ENCODE peak calls at places on chromosomes 11 and 22, in seven cellular contexts. Y is heart right ventricle, L is OCI-LY7, B is colonic mucosa, D is endodermal cell, R is neuronal stem cell, N is tibial artery. Q is an unnamed sample.
A peak's percentile ranks its signal among the peaks of the same experiment; 100 is the strongest.

GRCh38 chr11:95451682-95452081 is 220.7 kb upstream of the SESN3 start:
- DNase-seq in Y (no peak), L (no peak), B (no peak), D (no peak), R (no peak), N (no peak), Q (no peak)

GRCh38 chr11:103581680-103582265 is 454.7 kb upstream of the DDI1 start:
- DNase-seq in Y (no peak), L (no peak), B (no peak), D (no peak), R (no peak), N (no peak), Q (no peak)

GRCh38 chr22:19566599-19567382 is 42.6 kb upstream of the CLDN5 start:
- DNase-seq in Y (peak; percentile 71), L (no peak), B (no peak), D (no peak), R (no peak), N (no peak), Q (peak; percentile 52)

GRCh38 chr11:131749100-131749499 is 378.7 kb downstream of the NTM start:
- DNase-seq in Y (no peak), L (no peak), B (no peak), D (no peak), R (no peak), N (no peak), Q (no peak)

GRCh38 chr11:45458269-45458668 is 172.1 kb upstream of the SYT13 start:
- DNase-seq in Y (no peak), L (no peak), B (no peak), D (no peak), R (no peak), N (no peak), Q (no peak)

GRCh38 chr11:69367211-69367964 is 73.4 kb downstream of the MYEOV start:
- DNase-seq in Y (peak; percentile 1), L (no peak), B (no peak), D (peak; percentile 13), R (no peak), N (no peak), Q (peak; percentile 11)

GRCh38 chr11:45314900-45315299 is 28.8 kb upstream of the SYT13 start:
- DNase-seq in Y (no peak), L (no peak), B (no peak), D (no peak), R (no peak), N (no peak), Q (no peak)

GRCh38 chr22:42639541-42640241 is 710 bp downstream of the ATP5MGL start:
- DNase-seq in Y (no peak), L (no peak), B (no peak), D (no peak), R (no peak), N (no peak), Q (no peak)

GRCh38 chr11:68206211-68206610 is 6.9 kb downstream of the KMT5B start:
- DNase-seq in Y (no peak), L (peak; percentile 77), B (no peak), D (peak; percentile 65), R (peak; percentile 59), N (no peak), Q (no peak)

GRCh38 chr11:74055938-74056337 is 47.1 kb upstream of the UCP3 start:
- DNase-seq in Y (no peak), L (no peak), B (no peak), D (no peak), R (no peak), N (no peak), Q (no peak)

GRCh38 chr11:64226507-64227051 is 505 bp downstream of the NUDT22 start:
- DNase-seq in Y (peak; percentile 60), L (peak; percentile 78), B (peak; percentile 79), D (peak; percentile 76), R (no peak), N (peak; percentile 54), Q (peak; percentile 48)

GRCh38 chr11:11022126-11022730 is 164.4 kb upstream of the ZBED5 start:
- DNase-seq in Y (peak; percentile 21), L (peak; percentile 38), B (peak; percentile 26), D (no peak), R (no peak), N (no peak), Q (no peak)

GRCh38 chr11:8089791-8090510 is 8.9 kb downstream of the TUB start:
- DNase-seq in Y (no peak), L (no peak), B (no peak), D (peak; percentile 62), R (no peak), N (no peak), Q (no peak)

GRCh38 chr11:36265793-36266628 is 23.2 kb downstream of the COMMD9 start:
- DNase-seq in Y (peak; percentile 20), L (peak; percentile 44), B (peak; percentile 52), D (peak; percentile 92), R (peak; percentile 71), N (peak; percentile 27), Q (peak; percentile 50)

GRCh38 chr11:28697920-28698827 is 590.0 kb downstream of the METTL15 start:
- DNase-seq in Y (peak; percentile 49), L (peak; percentile 43), B (peak; percentile 50), D (peak; percentile 93), R (peak; percentile 81), N (peak; percentile 41), Q (peak; percentile 73)

GRCh38 chr11:29135504-29135903 is 881.3 kb downstream of the KCNA4 start:
- DNase-seq in Y (no peak), L (no peak), B (no peak), D (no peak), R (no peak), N (no peak), Q (no peak)

GRCh38 chr11:83671295-83671694 is 385.1 kb upstream of the CCDC90B start:
- DNase-seq in Y (no peak), L (no peak), B (no peak), D (no peak), R (no peak), N (no peak), Q (no peak)

GRCh38 chr11:10495464-10495786 is 40.4 kb downstream of the AMPD3 start:
- DNase-seq in Y (no peak), L (no peak), B (no peak), D (peak; percentile 22), R (no peak), N (no peak), Q (no peak)

GRCh38 chr11:64163951-64164350 is 2.0 kb downstream of the MACROD1 start:
- DNase-seq in Y (no peak), L (no peak), B (no peak), D (no peak), R (no peak), N (no peak), Q (no peak)

GRCh38 chr11:94954753-94955152 is 18.6 kb downstream of the CWC15 start:
- DNase-seq in Y (no peak), L (no peak), B (no peak), D (no peak), R (no peak), N (no peak), Q (no peak)

GRCh38 chr11:46347637-46348311 is 511 bp downstream of the DGKZ start:
- DNase-seq in Y (no peak), L (no peak), B (peak; percentile 43), D (peak; percentile 60), R (no peak), N (no peak), Q (no peak)

GRCh38 chr22:37563153-37564081 is 3.1 kb downstream of the CDC42EP1 start:
- DNase-seq in Y (peak; percentile 71), L (no peak), B (peak; percentile 84), D (peak; percentile 77), R (no peak), N (peak; percentile 91), Q (peak; percentile 90)
- H3K4me3 ChIP-seq in Y (peak overlapping the region; percentile 92), L (no peak overlapping the region), B (no peak overlapping the region), D (no peak overlapping the region), R (no peak overlapping the region), N (peak overlapping the region; percentile 6), Q (no peak overlapping the region)

GRCh38 chr11:62676698-62677097 is 2.2 kb downstream of the UBXN1 start:
- DNase-seq in Y (no peak), L (no peak), B (no peak), D (peak; percentile 53), R (no peak), N (no peak), Q (no peak)

GRCh38 chr11:62678770-62679696 is at the start of gene UBXN1:
- DNase-seq in Y (peak; percentile 94), L (peak; percentile 87), B (peak; percentile 95), D (peak; percentile 93), R (peak; percentile 65), N (peak; percentile 93), Q (peak; percentile 95)

GRCh38 chr11:62677160-62677559 is 1.7 kb downstream of the UBXN1 start:
- DNase-seq in Y (no peak), L (no peak), B (no peak), D (no peak), R (no peak), N (no peak), Q (no peak)

GRCh38 chr11:62678433-62678769 is 472 bp downstream of the UBXN1 start:
- DNase-seq in Y (no peak), L (no peak), B (no peak), D (no peak), R (no peak), N (no peak), Q (no peak)

DNA sequence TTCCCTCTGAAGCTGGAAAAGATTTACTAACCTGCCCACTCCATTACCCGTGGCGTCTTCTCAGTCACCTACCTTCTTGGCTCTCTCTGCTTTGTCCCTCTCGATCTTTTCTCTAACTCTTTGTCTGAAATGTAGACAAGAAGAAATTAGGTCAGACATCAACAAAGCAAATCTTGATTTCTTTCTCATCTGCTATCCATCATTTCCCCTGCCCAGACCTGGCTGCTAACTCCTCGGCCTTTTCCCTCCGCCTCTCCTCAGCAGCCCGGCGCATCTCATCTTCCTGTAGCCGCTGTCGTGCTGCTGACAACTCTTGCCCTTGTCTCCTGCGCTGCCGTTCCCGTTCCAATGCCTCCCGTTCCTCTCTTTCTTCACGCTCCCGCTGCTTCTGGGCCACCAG is 1.2 kb downstream of the UBXN1 start:
- DNase-seq in Y (no peak), L (no peak), B (no peak), D (no peak), R (no peak), N (no peak), Q (no peak)
- H3K4me3 ChIP-seq in Y (peak overlapping the region; percentile 91), L (peak overlapping the region; percentile 93), B (peak overlapping the region; percentile 100), D (peak overlapping the region; percentile 94), R (peak overlapping the region; percentile 91), N (peak overlapping the region; percentile 91), Q (no peak overlapping the region)

DNA sequence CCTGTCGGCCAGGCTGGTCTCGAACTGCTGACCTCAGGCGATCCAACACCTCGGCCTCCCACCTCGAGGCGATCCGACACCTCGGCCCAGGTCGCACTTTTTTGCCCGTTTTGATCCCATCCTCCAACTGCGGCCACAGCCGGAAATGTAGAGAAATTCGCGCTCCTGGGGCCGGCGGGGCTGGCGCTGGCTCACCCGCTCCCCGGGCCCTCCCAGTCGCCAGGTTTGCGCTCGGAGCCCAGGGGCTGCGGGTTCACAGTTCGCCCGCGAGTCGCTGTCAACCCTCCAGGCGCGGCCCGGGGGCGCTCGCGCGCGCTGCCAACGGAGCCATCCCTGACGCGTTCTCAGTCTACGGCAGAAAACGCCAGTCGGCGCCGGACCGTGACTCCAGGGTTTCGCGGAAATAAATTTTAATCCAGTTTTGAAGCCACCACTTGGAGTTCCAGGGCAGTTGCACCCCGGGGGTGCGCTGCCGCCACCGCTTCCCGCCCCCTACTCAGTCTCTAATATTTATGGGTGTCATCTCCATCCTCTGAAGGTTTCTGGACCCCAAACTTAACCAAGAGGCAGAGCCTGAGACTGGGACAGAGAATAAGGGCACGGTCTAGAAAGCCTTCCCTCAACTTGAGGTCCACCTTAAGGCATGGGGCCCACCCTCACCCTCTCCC is 1.5 kb upstream of the KLHDC7B start:
- DNase-seq in Y (peak; percentile 68), L (peak; percentile 66), B (peak; percentile 90), D (peak; percentile 95), R (peak; percentile 69), N (no peak), Q (peak; percentile 76)
- H3K4me3 ChIP-seq in Y (peak overlapping the region; percentile 47), L (no peak overlapping the region), B (peak overlapping the region; percentile 7), D (no peak overlapping the region), R (no peak overlapping the region), N (peak overlapping the region; percentile 16), Q (no peak overlapping the region)

GRCh38 chr11:128776434-128777284 is 82.8 kb downstream of the FLI1 start:
- DNase-seq in Y (peak; percentile 67), L (peak; percentile 62), B (no peak), D (peak; percentile 92), R (peak; percentile 43), N (no peak), Q (peak; percentile 77)
- H3K4me3 ChIP-seq in Y (peak overlapping the region; percentile 8), L (no peak overlapping the region), B (no peak overlapping the region), D (no peak overlapping the region), R (no peak overlapping the region), N (no peak overlapping the region), Q (peak overlapping the region; percentile 3)